ENCODE peak calls at places on chromosomes 3 and 15, in six cellular contexts. S is fibroblast of lung, B is HepG2, D is H1, A is K562, C is hepatocyte. M is an unnamed sample.

GRCh38 chr15:37933685-37934084 is 755 bp upstream of the TMCO5A start:
- DNase-seq in S (peak), B (no peak), D (no peak), A (no peak), C (peak), M (no peak)

GRCh38 chr3:49602049-49602554 is 47.8 kb downstream of the BSN start:
- DNase-seq in S (no peak), B (no peak), D (no peak), A (no peak), C (no peak), M (no peak)

GRCh38 chr3:179565496-179565895 is 2.8 kb downstream of the ACTL6A start:
- DNase-seq in S (no peak), B (no peak), D (no peak), A (no peak), C (no peak), M (no peak)

GRCh38 chr3:194925614-194926013 is 239.9 kb downstream of the FAM43A start:
- DNase-seq in S (no peak), B (no peak), D (peak), A (no peak), C (no peak), M (no peak)

GRCh38 chr3:178382388-178383061 is 153.7 kb upstream of the KCNMB2 start:
- DNase-seq in S (peak), B (no peak), D (no peak), A (no peak), C (no peak), M (peak)

GRCh38 chr3:127013758-127014535 is 31.0 kb downstream of the PLXNA1 start:
- DNase-seq in S (no peak), B (no peak), D (no peak), A (no peak), C (no peak), M (no peak)

GRCh38 chr3:152921351-152921750 is 86.4 kb downstream of the P2RY1 start:
- DNase-seq in S (no peak), B (no peak), D (no peak), A (no peak), C (no peak), M (no peak)

GRCh38 chr3:48215019-48215418 is 8.3 kb upstream of the CAMP start:
- DNase-seq in S (no peak), B (no peak), D (no peak), A (no peak), C (no peak), M (no peak)

GRCh38 chr3:59286791-59287531 is 237.1 kb upstream of the CFAP20DC start:
- DNase-seq in S (peak), B (no peak), D (no peak), A (no peak), C (peak), M (no peak)

GRCh38 chr15:33908396-33908795 is 59.9 kb upstream of the CHRM5 start:
- DNase-seq in S (peak), B (no peak), D (no peak), A (no peak), C (no peak), M (peak)

GRCh38 chr3:119357190-119357589 is 63.0 kb downstream of the ARHGAP31 start:
- DNase-seq in S (peak), B (no peak), D (no peak), A (no peak), C (no peak), M (no peak)

GRCh38 chr15:69065981-69066645 is 51.6 kb downstream of the NOX5 start:
- DNase-seq in S (no peak), B (no peak), D (no peak), A (no peak), C (no peak), M (no peak)

GRCh38 chr3:139117136-139117675 is 72.5 kb upstream of the PRR23C start:
- DNase-seq in S (peak), B (no peak), D (peak), A (no peak), C (no peak), M (no peak)

GRCh38 chr15:43889072-43889471 is 62.3 kb downstream of the WDR76 start:
- DNase-seq in S (no peak), B (no peak), D (no peak), A (no peak), C (peak), M (no peak)

GRCh38 chr3:153144779-153145178 is 17.2 kb upstream of the RAP2B start:
- DNase-seq in S (peak), B (no peak), D (no peak), A (no peak), C (no peak), M (peak)

GRCh38 chr3:122668930-122669730 is 11.5 kb upstream of the PARP14 start:
- DNase-seq in S (peak), B (peak), D (no peak), A (peak), C (peak), M (no peak)

GRCh38 chr3:181705081-181705480 is 6.6 kb upstream of the SOX2 start:
- DNase-seq in S (no peak), B (no peak), D (peak), A (no peak), C (no peak), M (no peak)

GRCh38 chr3:46693038-46693896 is at the start of gene ALS2CL:
- DNase-seq in S (peak), B (no peak), D (peak), A (peak), C (peak), M (peak)

GRCh38 chr15:53658827-53659226 is 100.6 kb downstream of the WDR72 start:
- DNase-seq in S (no peak), B (no peak), D (no peak), A (no peak), C (no peak), M (no peak)

GRCh38 chr3:183731611-183732010 is 34.0 kb downstream of the YEATS2 start:
- DNase-seq in S (no peak), B (no peak), D (no peak), A (no peak), C (peak), M (no peak)

GRCh38 chr3:48435774-48436476 is 4.0 kb downstream of the CCDC51 start:
- DNase-seq in S (peak), B (peak), D (peak), A (peak), C (peak), M (peak)

GRCh38 chr15:79932447-79932846 is 35.6 kb upstream of the MTHFS start:
- DNase-seq in S (peak), B (no peak), D (no peak), A (no peak), C (no peak), M (no peak)

GRCh38 chr3:151439652-151440125 is 21.2 kb downstream of the IGSF10 start:
- DNase-seq in S (peak), B (peak), D (no peak), A (peak), C (peak), M (peak)

GRCh38 chr3:165195226-165195625 is 958 bp downstream of the SLITRK3 start:
- DNase-seq in S (no peak), B (no peak), D (no peak), A (no peak), C (no peak), M (no peak)

GRCh38 chr15:29452881-29453731 is 183.5 kb upstream of the NSMCE3 start:
- DNase-seq in S (no peak), B (no peak), D (no peak), A (no peak), C (no peak), M (peak)

GRCh38 chr3:49020335-49021212 is 1.3 kb upstream of the NDUFAF3 start:
- DNase-seq in S (no peak), B (no peak), D (peak), A (peak), C (peak), M (peak)

GRCh38 chr3:3189102-3189727 is 9.7 kb upstream of the CRBN start:
- DNase-seq in S (peak), B (no peak), D (no peak), A (no peak), C (peak), M (no peak)

GRCh38 chr3:127217594-127218456 is 24.9 kb downstream of the PRR23E start:
- DNase-seq in S (no peak), B (no peak), D (no peak), A (no peak), C (no peak), M (no peak)

GRCh38 chr15:25182098-25182478 is 227.3 kb downstream of the SNRPN start:
- DNase-seq in S (no peak), B (no peak), D (no peak), A (no peak), C (no peak), M (no peak)

GRCh38 chr3:172110127-172110779 is 70.9 kb downstream of the FNDC3B start:
- DNase-seq in S (no peak), B (no peak), D (no peak), A (no peak), C (no peak), M (no peak)
- H3K4me2 ChIP-seq in S (no peak), B (no peak), D (no peak), A (no peak), C (no peak), M (no peak)

DNA sequence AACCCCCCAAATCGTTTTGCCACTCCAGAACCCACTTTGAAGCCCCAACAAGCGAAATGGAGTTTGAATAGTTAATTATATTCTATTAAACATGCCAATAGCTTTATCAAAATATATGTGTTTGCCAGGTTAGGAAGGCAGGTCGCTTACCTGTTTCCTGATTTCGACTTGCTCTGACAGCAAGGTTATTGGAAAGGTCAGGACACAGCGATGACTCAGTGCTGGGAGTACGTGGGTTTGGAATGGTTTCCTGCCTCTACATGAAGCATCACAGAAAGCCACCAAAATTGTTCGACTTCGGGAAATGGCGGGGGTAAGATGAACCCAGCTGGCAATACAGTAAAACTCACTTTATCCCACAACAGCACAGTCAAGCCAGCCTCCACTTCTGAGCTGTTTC is 135.6 kb upstream of the ABI3BP start:
- DNase-seq in S (peak), B (no peak), D (no peak), A (no peak), C (no peak), M (peak)
- H2AFZ ChIP-seq in S (no peak), B (no peak), D (no peak), A (no peak), C (no peak), M (no peak)

GRCh38 chr3:187739561-187740445 is 5.5 kb downstream of the BCL6 start:
- DNase-seq in S (peak), B (no peak), D (peak), A (peak), C (peak), M (peak)

GRCh38 chr3:187738089-187738399 is 7.2 kb downstream of the BCL6 start:
- DNase-seq in S (no peak), B (no peak), D (no peak), A (no peak), C (no peak), M (no peak)

GRCh38 chr3:187737401-187738088 is 7.7 kb downstream of the BCL6 start:
- DNase-seq in S (peak), B (no peak), D (peak), A (peak), C (peak), M (peak)

GRCh38 chr3:187739125-187739560 is 6.1 kb downstream of the BCL6 start:
- DNase-seq in S (peak), B (no peak), D (peak), A (no peak), C (no peak), M (no peak)

DNA sequence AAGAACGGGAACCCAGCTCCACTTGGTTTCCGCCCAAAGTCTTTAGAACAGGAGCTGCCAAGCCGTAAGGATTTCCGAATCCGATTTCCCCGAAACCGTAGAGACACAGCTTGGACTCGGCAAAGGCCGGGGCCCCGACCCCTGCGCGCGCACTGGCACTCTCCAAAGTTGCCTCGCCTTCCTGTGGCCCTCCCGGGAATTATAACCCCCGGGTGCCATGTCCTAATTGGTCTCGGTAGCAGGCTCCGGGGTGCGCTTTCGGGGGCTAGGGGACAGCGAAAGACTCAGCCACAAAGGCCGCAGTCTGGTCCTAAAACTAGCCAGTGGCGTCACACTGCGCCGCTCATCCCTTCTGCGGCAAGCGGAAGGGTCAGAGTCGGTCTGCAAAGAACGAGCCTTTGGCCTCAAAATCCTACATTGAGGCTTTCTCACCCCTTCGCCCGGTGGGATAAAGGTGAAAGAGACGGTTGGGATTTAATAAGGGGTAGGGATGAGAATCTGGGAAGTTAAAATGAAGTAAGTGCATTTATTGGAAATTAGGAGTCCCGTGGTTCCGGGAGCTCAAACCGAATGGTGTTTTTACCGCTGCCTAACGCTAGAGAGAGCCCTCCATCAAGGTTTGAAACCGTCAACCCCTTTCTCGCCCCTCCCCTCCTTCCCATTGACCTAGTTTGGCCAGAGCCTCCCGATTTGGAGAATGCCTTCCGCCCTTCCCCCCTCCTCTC is 6.7 kb downstream of the BCL6 start:
- DNase-seq in S (peak), B (peak), D (peak), A (peak), C (peak), M (peak)
- TF ChIP-seq EZH2 in S (no peak), B (no peak), D (no peak), A (no peak), C (no peak), M (no peak)

GRCh38 chr3:14143826-14144225 is 19.0 kb downstream of the TMEM43 start:
- DNase-seq in S (peak), B (peak), D (no peak), A (no peak), C (peak), M (peak)
- H3K4me2 ChIP-seq in S (peak), B (no peak), D (no peak), A (no peak), C (peak), M (peak)

DNA sequence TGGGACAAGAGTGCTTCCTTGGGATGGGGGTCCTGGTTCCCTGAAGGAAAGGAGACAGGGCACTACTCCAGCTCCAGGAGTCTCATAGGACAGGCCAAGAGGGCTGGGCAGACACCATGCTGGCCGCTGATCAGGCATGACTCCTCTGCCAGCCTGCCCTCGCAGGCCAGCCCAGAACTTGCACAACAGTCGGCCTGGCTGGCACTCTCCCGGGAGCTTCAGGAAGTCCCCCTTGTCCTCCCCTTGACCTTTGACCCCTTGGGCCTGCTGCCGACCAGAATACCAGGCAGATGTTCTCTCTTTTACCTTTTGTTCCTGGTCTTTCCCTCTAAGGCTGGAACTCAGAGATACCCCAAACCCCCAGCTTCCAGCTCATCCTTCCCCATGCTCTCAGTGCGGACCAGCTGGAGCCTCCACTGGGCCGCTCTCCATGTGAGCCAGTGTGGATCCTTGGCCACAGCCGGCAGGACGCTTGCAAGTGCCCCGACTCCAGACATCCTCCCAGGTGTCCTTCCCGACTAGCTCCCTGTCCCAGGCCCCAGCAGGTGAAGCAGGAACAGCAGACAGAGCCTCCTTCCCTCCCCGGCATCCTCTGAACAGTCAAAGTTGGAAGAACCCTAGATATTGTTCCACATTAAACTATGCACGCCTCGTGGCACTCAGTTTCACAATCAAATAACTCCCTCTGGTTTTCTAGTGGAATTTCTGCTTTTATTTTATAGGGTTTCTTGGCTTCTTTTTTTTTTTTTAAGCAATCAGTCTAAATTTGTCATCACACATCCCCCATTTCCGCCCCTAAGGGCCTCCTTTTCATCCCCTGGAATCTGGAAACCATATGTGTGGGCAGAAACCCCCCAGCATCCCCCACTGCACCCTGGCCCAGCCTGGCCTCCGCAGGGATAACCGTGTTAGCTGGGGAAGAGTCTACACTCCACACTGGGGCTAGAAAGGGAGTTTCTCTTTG is 15.7 kb downstream of the VPS18 start:
- DNase-seq in S (no peak), B (peak), D (no peak), A (no peak), C (no peak), M (no peak)
- H2AFZ ChIP-seq in S (no peak), B (no peak), D (no peak), A (no peak), C (no peak), M (no peak)

DNA sequence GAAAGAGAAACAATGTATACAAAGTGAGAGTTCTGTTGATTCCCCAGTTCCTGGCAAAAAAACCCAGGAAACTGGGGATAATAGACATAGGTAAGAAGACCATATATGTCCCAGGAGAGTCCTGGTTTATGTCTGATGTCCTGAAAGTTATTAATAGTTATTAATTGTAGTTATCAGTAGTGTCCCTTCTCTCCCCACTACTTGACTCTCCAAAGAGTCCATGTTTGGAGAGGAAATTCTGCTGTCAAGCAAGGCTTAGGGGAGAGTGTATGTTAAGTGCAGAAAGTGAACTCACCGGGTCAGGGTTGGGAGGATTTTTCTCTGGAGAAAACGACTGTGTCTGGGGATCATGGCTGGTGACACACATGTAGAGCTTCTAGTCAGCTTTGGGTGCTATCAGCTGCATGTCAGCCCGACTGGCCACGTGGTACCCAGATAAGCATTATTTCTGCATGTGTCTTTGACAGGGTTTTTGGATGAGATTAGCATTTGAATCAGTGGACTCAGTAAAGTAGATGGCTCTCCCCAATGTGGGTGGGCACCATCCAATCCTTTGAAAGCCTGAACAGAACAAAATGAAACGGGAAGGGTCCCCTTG is 80.4 kb downstream of the CACNA2D3 start:
- DNase-seq in S (no peak), B (no peak), D (no peak), A (no peak), C (no peak), M (no peak)
- TF ChIP-seq EZH2 in S (no peak), B (no peak), D (no peak), A (no peak), C (no peak), M (no peak)

DNA sequence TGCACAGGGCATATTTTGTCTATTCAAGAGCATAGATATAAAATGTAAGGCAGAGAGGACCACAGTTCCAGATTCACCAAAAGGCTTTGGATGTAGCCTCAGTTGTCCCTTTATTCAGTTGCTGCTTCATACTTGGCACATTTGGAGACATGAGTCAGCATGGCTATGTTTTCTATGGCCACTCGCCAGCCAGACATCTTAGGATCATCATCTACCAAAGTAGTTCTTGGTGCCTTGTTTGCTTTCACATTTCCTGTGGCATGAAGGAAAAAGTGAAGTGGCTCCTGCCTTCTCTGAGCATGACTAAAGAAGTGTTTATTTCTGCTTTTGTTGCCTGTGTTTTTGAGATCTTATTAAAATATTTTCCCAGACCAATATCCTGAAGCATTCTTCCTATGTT is 7.2 kb downstream of the SUSD5 start:
- DNase-seq in S (peak), B (no peak), D (no peak), A (no peak), C (no peak), M (peak)
- H3K4me2 ChIP-seq in S (no peak), B (no peak), D (no peak), A (no peak), C (no peak), M (peak)

DNA sequence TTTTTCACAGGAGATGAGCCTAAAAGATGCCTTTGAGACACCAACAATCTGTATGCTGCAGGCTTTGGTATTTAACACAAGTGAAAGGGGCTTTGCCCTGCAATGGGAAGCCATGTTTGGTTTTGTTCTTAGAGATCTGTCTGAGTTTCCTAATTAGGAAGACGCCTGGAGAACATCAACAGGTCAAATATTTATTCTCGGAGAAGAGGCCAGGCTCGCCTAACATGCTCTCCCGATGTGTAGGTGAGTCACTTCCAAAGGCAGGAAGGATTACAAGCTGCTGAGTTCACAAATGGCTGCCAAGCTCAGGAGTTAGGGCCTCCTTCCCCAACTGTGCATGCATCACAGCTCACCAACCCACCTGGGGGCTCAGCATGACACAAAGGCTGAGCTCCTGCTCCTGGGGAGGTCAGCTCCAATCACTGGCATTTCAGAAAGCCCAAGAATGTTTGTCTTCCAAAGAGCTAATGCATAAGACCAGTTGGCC is 119.5 kb upstream of the PRICKLE2 start:
- DNase-seq in S (peak), B (no peak), D (no peak), A (no peak), C (peak), M (no peak)
- H2AFZ ChIP-seq in S (no peak), B (no peak), D (no peak), A (no peak), C (no peak), M (peak)